ENCODE peak calls at places on chromosome 12, in nine cellular contexts. One of them, this sample, is unnamed.
A peak's percentile ranks its signal among the peaks of the same experiment; 100 is the strongest.

GRCh38 chr12:21989819-21990412 is 48.7 kb upstream of the ABCC9 start:
- DNase-seq in B cell: no peak
- DNase-seq in T-helper 1 cell: no peak
- DNase-seq in frontal cortex: no peak
- DNase-seq in fibroblast of the conjunctiva: peak; percentile 41
- DNase-seq in omental fat pad: no peak
- DNase-seq in transverse colon: no peak
- DNase-seq in progenitor cell of endocrine pancreas: no peak
- DNase-seq in stimulated activated CD4-positive, alpha-beta T cell treated with anti-CD3 and anti-CD28 coated beads, Interleukin-12 subunit alpha, Interleukin-12 subunit beta, amount 100 ng/mL, for 24 hours: no peak
- DNase-seq in this sample: no peak

GRCh38 chr12:6463858-6464257 is 6.6 kb downstream of the VAMP1 start:
- DNase-seq in B cell: no peak
- DNase-seq in T-helper 1 cell: no peak
- DNase-seq in frontal cortex: no peak
- DNase-seq in fibroblast of the conjunctiva: no peak
- DNase-seq in omental fat pad: no peak
- DNase-seq in transverse colon: no peak
- DNase-seq in progenitor cell of endocrine pancreas: no peak
- DNase-seq in stimulated activated CD4-positive, alpha-beta T cell treated with anti-CD3 and anti-CD28 coated beads, Interleukin-12 subunit alpha, Interleukin-12 subunit beta, amount 100 ng/mL, for 24 hours: no peak
- DNase-seq in this sample: no peak

GRCh38 chr12:120413901-120414695 is 23.8 kb upstream of the COX6A1 start:
- DNase-seq in B cell: no peak
- DNase-seq in T-helper 1 cell: no peak
- DNase-seq in frontal cortex: peak; percentile 28
- DNase-seq in fibroblast of the conjunctiva: no peak
- DNase-seq in omental fat pad: no peak
- DNase-seq in transverse colon: peak; percentile 55
- DNase-seq in progenitor cell of endocrine pancreas: no peak
- DNase-seq in stimulated activated CD4-positive, alpha-beta T cell treated with anti-CD3 and anti-CD28 coated beads, Interleukin-12 subunit alpha, Interleukin-12 subunit beta, amount 100 ng/mL, for 24 hours: no peak
- DNase-seq in this sample: no peak

GRCh38 chr12:104859144-104859543 is 98.9 kb downstream of the SLC41A2 start:
- DNase-seq in B cell: no peak
- DNase-seq in T-helper 1 cell: no peak
- DNase-seq in frontal cortex: no peak
- DNase-seq in fibroblast of the conjunctiva: no peak
- DNase-seq in omental fat pad: no peak
- DNase-seq in transverse colon: no peak
- DNase-seq in progenitor cell of endocrine pancreas: no peak
- DNase-seq in stimulated activated CD4-positive, alpha-beta T cell treated with anti-CD3 and anti-CD28 coated beads, Interleukin-12 subunit alpha, Interleukin-12 subunit beta, amount 100 ng/mL, for 24 hours: no peak
- DNase-seq in this sample: no peak

GRCh38 chr12:40325349-40325960 is 100.7 kb downstream of the LRRK2 start:
- DNase-seq in B cell: no peak
- DNase-seq in T-helper 1 cell: no peak
- DNase-seq in frontal cortex: no peak
- DNase-seq in fibroblast of the conjunctiva: no peak
- DNase-seq in omental fat pad: no peak
- DNase-seq in transverse colon: no peak
- DNase-seq in progenitor cell of endocrine pancreas: no peak
- DNase-seq in stimulated activated CD4-positive, alpha-beta T cell treated with anti-CD3 and anti-CD28 coated beads, Interleukin-12 subunit alpha, Interleukin-12 subunit beta, amount 100 ng/mL, for 24 hours: no peak
- DNase-seq in this sample: no peak

GRCh38 chr12:111841750-111842555 is at the start of gene MAPKAPK5:
- DNase-seq in B cell: peak; percentile 95
- DNase-seq in T-helper 1 cell: peak; percentile 91
- DNase-seq in frontal cortex: peak; percentile 97
- DNase-seq in fibroblast of the conjunctiva: peak; percentile 89
- DNase-seq in omental fat pad: peak; percentile 72
- DNase-seq in transverse colon: peak; percentile 96
- DNase-seq in progenitor cell of endocrine pancreas: peak; percentile 94
- DNase-seq in stimulated activated CD4-positive, alpha-beta T cell treated with anti-CD3 and anti-CD28 coated beads, Interleukin-12 subunit alpha, Interleukin-12 subunit beta, amount 100 ng/mL, for 24 hours: peak; percentile 97
- DNase-seq in this sample: peak; percentile 91

GRCh38 chr12:48350249-48351021 is at the start of gene ZNF641:
- DNase-seq in B cell: peak; percentile 89
- DNase-seq in T-helper 1 cell: peak; percentile 80
- DNase-seq in frontal cortex: peak; percentile 83
- DNase-seq in fibroblast of the conjunctiva: peak; percentile 32
- DNase-seq in omental fat pad: peak; percentile 46
- DNase-seq in transverse colon: peak; percentile 89
- DNase-seq in progenitor cell of endocrine pancreas: no peak
- DNase-seq in stimulated activated CD4-positive, alpha-beta T cell treated with anti-CD3 and anti-CD28 coated beads, Interleukin-12 subunit alpha, Interleukin-12 subunit beta, amount 100 ng/mL, for 24 hours: peak; percentile 56
- DNase-seq in this sample: peak; percentile 75

GRCh38 chr12:27076468-27076867 is 5.9 kb downstream of the C12orf71 start:
- DNase-seq in B cell: no peak
- DNase-seq in T-helper 1 cell: no peak
- DNase-seq in frontal cortex: no peak
- DNase-seq in fibroblast of the conjunctiva: no peak
- DNase-seq in omental fat pad: no peak
- DNase-seq in transverse colon: no peak
- DNase-seq in progenitor cell of endocrine pancreas: no peak
- DNase-seq in stimulated activated CD4-positive, alpha-beta T cell treated with anti-CD3 and anti-CD28 coated beads, Interleukin-12 subunit alpha, Interleukin-12 subunit beta, amount 100 ng/mL, for 24 hours: no peak
- DNase-seq in this sample: no peak

GRCh38 chr12:108856428-108857157 is 790 bp downstream of the SSH1 start:
- DNase-seq in B cell: no peak
- DNase-seq in T-helper 1 cell: peak; percentile 34
- DNase-seq in frontal cortex: no peak
- DNase-seq in fibroblast of the conjunctiva: no peak
- DNase-seq in omental fat pad: no peak
- DNase-seq in transverse colon: peak; percentile 81
- DNase-seq in progenitor cell of endocrine pancreas: no peak
- DNase-seq in stimulated activated CD4-positive, alpha-beta T cell treated with anti-CD3 and anti-CD28 coated beads, Interleukin-12 subunit alpha, Interleukin-12 subunit beta, amount 100 ng/mL, for 24 hours: peak; percentile 54
- DNase-seq in this sample: peak; percentile 42

GRCh38 chr12:105892362-105892910 is 246.3 kb downstream of the NUAK1 start:
- DNase-seq in B cell: no peak
- DNase-seq in T-helper 1 cell: no peak
- DNase-seq in frontal cortex: no peak
- DNase-seq in fibroblast of the conjunctiva: no peak
- DNase-seq in omental fat pad: no peak
- DNase-seq in transverse colon: no peak
- DNase-seq in progenitor cell of endocrine pancreas: no peak
- DNase-seq in stimulated activated CD4-positive, alpha-beta T cell treated with anti-CD3 and anti-CD28 coated beads, Interleukin-12 subunit alpha, Interleukin-12 subunit beta, amount 100 ng/mL, for 24 hours: no peak
- DNase-seq in this sample: no peak

GRCh38 chr12:104886418-104887401 is 71.4 kb downstream of the SLC41A2 start:
- DNase-seq in B cell: no peak
- DNase-seq in T-helper 1 cell: no peak
- DNase-seq in frontal cortex: no peak
- DNase-seq in fibroblast of the conjunctiva: peak; percentile 69
- DNase-seq in omental fat pad: no peak
- DNase-seq in transverse colon: no peak
- DNase-seq in progenitor cell of endocrine pancreas: no peak
- DNase-seq in stimulated activated CD4-positive, alpha-beta T cell treated with anti-CD3 and anti-CD28 coated beads, Interleukin-12 subunit alpha, Interleukin-12 subunit beta, amount 100 ng/mL, for 24 hours: no peak
- DNase-seq in this sample: no peak

GRCh38 chr12:6038160-6038559 is 86.3 kb downstream of the VWF start:
- DNase-seq in B cell: no peak
- DNase-seq in T-helper 1 cell: no peak
- DNase-seq in frontal cortex: no peak
- DNase-seq in fibroblast of the conjunctiva: peak; percentile 60
- DNase-seq in omental fat pad: no peak
- DNase-seq in transverse colon: peak; percentile 59
- DNase-seq in progenitor cell of endocrine pancreas: peak; percentile 61
- DNase-seq in stimulated activated CD4-positive, alpha-beta T cell treated with anti-CD3 and anti-CD28 coated beads, Interleukin-12 subunit alpha, Interleukin-12 subunit beta, amount 100 ng/mL, for 24 hours: peak; percentile 33
- DNase-seq in this sample: no peak

GRCh38 chr12:21476949-21477348 is 24.5 kb downstream of the RECQL start:
- DNase-seq in B cell: no peak
- DNase-seq in T-helper 1 cell: no peak
- DNase-seq in frontal cortex: no peak
- DNase-seq in fibroblast of the conjunctiva: peak; percentile 26
- DNase-seq in omental fat pad: no peak
- DNase-seq in transverse colon: no peak
- DNase-seq in progenitor cell of endocrine pancreas: no peak
- DNase-seq in stimulated activated CD4-positive, alpha-beta T cell treated with anti-CD3 and anti-CD28 coated beads, Interleukin-12 subunit alpha, Interleukin-12 subunit beta, amount 100 ng/mL, for 24 hours: no peak
- DNase-seq in this sample: no peak

GRCh38 chr12:59737725-59738463 is 142.1 kb downstream of the SLC16A7 start:
- DNase-seq in B cell: no peak
- DNase-seq in T-helper 1 cell: no peak
- DNase-seq in frontal cortex: no peak
- DNase-seq in fibroblast of the conjunctiva: peak; percentile 53
- DNase-seq in omental fat pad: no peak
- DNase-seq in transverse colon: no peak
- DNase-seq in progenitor cell of endocrine pancreas: no peak
- DNase-seq in stimulated activated CD4-positive, alpha-beta T cell treated with anti-CD3 and anti-CD28 coated beads, Interleukin-12 subunit alpha, Interleukin-12 subunit beta, amount 100 ng/mL, for 24 hours: no peak
- DNase-seq in this sample: no peak

GRCh38 chr12:42372154-42372791 is 46.3 kb downstream of the PPHLN1 start:
- DNase-seq in B cell: peak; percentile 32
- DNase-seq in T-helper 1 cell: no peak
- DNase-seq in frontal cortex: no peak
- DNase-seq in fibroblast of the conjunctiva: peak; percentile 22
- DNase-seq in omental fat pad: no peak
- DNase-seq in transverse colon: no peak
- DNase-seq in progenitor cell of endocrine pancreas: no peak
- DNase-seq in stimulated activated CD4-positive, alpha-beta T cell treated with anti-CD3 and anti-CD28 coated beads, Interleukin-12 subunit alpha, Interleukin-12 subunit beta, amount 100 ng/mL, for 24 hours: no peak
- DNase-seq in this sample: peak; percentile 73

GRCh38 chr12:6899837-6900519 is 4.6 kb upstream of the LRRC23 start:
- DNase-seq in B cell: no peak
- DNase-seq in T-helper 1 cell: no peak
- DNase-seq in frontal cortex: no peak
- DNase-seq in fibroblast of the conjunctiva: no peak
- DNase-seq in omental fat pad: no peak
- DNase-seq in transverse colon: peak; percentile 85
- DNase-seq in progenitor cell of endocrine pancreas: no peak
- DNase-seq in stimulated activated CD4-positive, alpha-beta T cell treated with anti-CD3 and anti-CD28 coated beads, Interleukin-12 subunit alpha, Interleukin-12 subunit beta, amount 100 ng/mL, for 24 hours: no peak
- DNase-seq in this sample: no peak

GRCh38 chr12:11695321-11695720 is 45.8 kb downstream of the ETV6 start:
- DNase-seq in B cell: no peak
- DNase-seq in T-helper 1 cell: no peak
- DNase-seq in frontal cortex: no peak
- DNase-seq in fibroblast of the conjunctiva: no peak
- DNase-seq in omental fat pad: no peak
- DNase-seq in transverse colon: no peak
- DNase-seq in progenitor cell of endocrine pancreas: no peak
- DNase-seq in stimulated activated CD4-positive, alpha-beta T cell treated with anti-CD3 and anti-CD28 coated beads, Interleukin-12 subunit alpha, Interleukin-12 subunit beta, amount 100 ng/mL, for 24 hours: no peak
- DNase-seq in this sample: no peak

GRCh38 chr12:88935856-88936255 is 355.6 kb upstream of the KITLG start:
- DNase-seq in B cell: no peak
- DNase-seq in T-helper 1 cell: no peak
- DNase-seq in frontal cortex: no peak
- DNase-seq in fibroblast of the conjunctiva: no peak
- DNase-seq in omental fat pad: no peak
- DNase-seq in transverse colon: no peak
- DNase-seq in progenitor cell of endocrine pancreas: no peak
- DNase-seq in stimulated activated CD4-positive, alpha-beta T cell treated with anti-CD3 and anti-CD28 coated beads, Interleukin-12 subunit alpha, Interleukin-12 subunit beta, amount 100 ng/mL, for 24 hours: no peak
- DNase-seq in this sample: no peak

GRCh38 chr12:34402899-34403705 is 380.8 kb downstream of the ALG10 start:
- DNase-seq in B cell: no peak
- DNase-seq in T-helper 1 cell: peak; percentile 5
- DNase-seq in frontal cortex: no peak
- DNase-seq in fibroblast of the conjunctiva: no peak
- DNase-seq in omental fat pad: no peak
- DNase-seq in transverse colon: peak; percentile 3
- DNase-seq in progenitor cell of endocrine pancreas: peak; percentile 10
- DNase-seq in stimulated activated CD4-positive, alpha-beta T cell treated with anti-CD3 and anti-CD28 coated beads, Interleukin-12 subunit alpha, Interleukin-12 subunit beta, amount 100 ng/mL, for 24 hours: no peak
- DNase-seq in this sample: no peak

GRCh38 chr12:127083028-127083949 is 1183.7 kb upstream of the TMEM132C start:
- DNase-seq in B cell: no peak
- DNase-seq in T-helper 1 cell: no peak
- DNase-seq in frontal cortex: peak; percentile 29
- DNase-seq in fibroblast of the conjunctiva: peak; percentile 72
- DNase-seq in omental fat pad: no peak
- DNase-seq in transverse colon: no peak
- DNase-seq in progenitor cell of endocrine pancreas: no peak
- DNase-seq in stimulated activated CD4-positive, alpha-beta T cell treated with anti-CD3 and anti-CD28 coated beads, Interleukin-12 subunit alpha, Interleukin-12 subunit beta, amount 100 ng/mL, for 24 hours: no peak
- DNase-seq in this sample: peak; percentile 30

GRCh38 chr12:12705833-12706520 is 10.0 kb upstream of the GPR19 start:
- DNase-seq in B cell: no peak
- DNase-seq in T-helper 1 cell: peak; percentile 39
- DNase-seq in frontal cortex: no peak
- DNase-seq in fibroblast of the conjunctiva: no peak
- DNase-seq in omental fat pad: no peak
- DNase-seq in transverse colon: peak; percentile 52
- DNase-seq in progenitor cell of endocrine pancreas: no peak
- DNase-seq in stimulated activated CD4-positive, alpha-beta T cell treated with anti-CD3 and anti-CD28 coated beads, Interleukin-12 subunit alpha, Interleukin-12 subunit beta, amount 100 ng/mL, for 24 hours: no peak
- DNase-seq in this sample: no peak

GRCh38 chr12:51955702-51956101 is 4.2 kb downstream of the ACVR1B start:
- DNase-seq in B cell: no peak
- DNase-seq in T-helper 1 cell: no peak
- DNase-seq in frontal cortex: no peak
- DNase-seq in fibroblast of the conjunctiva: no peak
- DNase-seq in omental fat pad: no peak
- DNase-seq in transverse colon: no peak
- DNase-seq in progenitor cell of endocrine pancreas: no peak
- DNase-seq in stimulated activated CD4-positive, alpha-beta T cell treated with anti-CD3 and anti-CD28 coated beads, Interleukin-12 subunit alpha, Interleukin-12 subunit beta, amount 100 ng/mL, for 24 hours: no peak
- DNase-seq in this sample: no peak

GRCh38 chr12:130164931-130165330 is 2.7 kb downstream of the FZD10 start:
- DNase-seq in B cell: no peak
- DNase-seq in T-helper 1 cell: no peak
- DNase-seq in frontal cortex: no peak
- DNase-seq in fibroblast of the conjunctiva: no peak
- DNase-seq in omental fat pad: no peak
- DNase-seq in transverse colon: no peak
- DNase-seq in progenitor cell of endocrine pancreas: no peak
- DNase-seq in stimulated activated CD4-positive, alpha-beta T cell treated with anti-CD3 and anti-CD28 coated beads, Interleukin-12 subunit alpha, Interleukin-12 subunit beta, amount 100 ng/mL, for 24 hours: no peak
- DNase-seq in this sample: no peak

GRCh38 chr12:75856228-75856627 is 175.3 kb downstream of the PHLDA1 start:
- DNase-seq in B cell: no peak
- DNase-seq in T-helper 1 cell: no peak
- DNase-seq in frontal cortex: no peak
- DNase-seq in fibroblast of the conjunctiva: no peak
- DNase-seq in omental fat pad: no peak
- DNase-seq in transverse colon: no peak
- DNase-seq in progenitor cell of endocrine pancreas: no peak
- DNase-seq in stimulated activated CD4-positive, alpha-beta T cell treated with anti-CD3 and anti-CD28 coated beads, Interleukin-12 subunit alpha, Interleukin-12 subunit beta, amount 100 ng/mL, for 24 hours: no peak
- DNase-seq in this sample: no peak

GRCh38 chr12:31002999-31003398 is 70.7 kb upstream of the DDX11 start:
- DNase-seq in B cell: no peak
- DNase-seq in T-helper 1 cell: no peak
- DNase-seq in frontal cortex: no peak
- DNase-seq in fibroblast of the conjunctiva: no peak
- DNase-seq in omental fat pad: no peak
- DNase-seq in transverse colon: no peak
- DNase-seq in progenitor cell of endocrine pancreas: no peak
- DNase-seq in stimulated activated CD4-positive, alpha-beta T cell treated with anti-CD3 and anti-CD28 coated beads, Interleukin-12 subunit alpha, Interleukin-12 subunit beta, amount 100 ng/mL, for 24 hours: no peak
- DNase-seq in this sample: no peak

GRCh38 chr12:33653362-33653761 is 213.7 kb upstream of the SYT10 start:
- DNase-seq in B cell: no peak
- DNase-seq in T-helper 1 cell: no peak
- DNase-seq in frontal cortex: no peak
- DNase-seq in fibroblast of the conjunctiva: no peak
- DNase-seq in omental fat pad: no peak
- DNase-seq in transverse colon: no peak
- DNase-seq in progenitor cell of endocrine pancreas: no peak
- DNase-seq in stimulated activated CD4-positive, alpha-beta T cell treated with anti-CD3 and anti-CD28 coated beads, Interleukin-12 subunit alpha, Interleukin-12 subunit beta, amount 100 ng/mL, for 24 hours: no peak
- DNase-seq in this sample: no peak

GRCh38 chr12:89880695-89881350 is 172.2 kb upstream of the ATP2B1 start:
- DNase-seq in B cell: peak; percentile 72
- DNase-seq in T-helper 1 cell: no peak
- DNase-seq in frontal cortex: no peak
- DNase-seq in fibroblast of the conjunctiva: no peak
- DNase-seq in omental fat pad: no peak
- DNase-seq in transverse colon: peak; percentile 31
- DNase-seq in progenitor cell of endocrine pancreas: no peak
- DNase-seq in stimulated activated CD4-positive, alpha-beta T cell treated with anti-CD3 and anti-CD28 coated beads, Interleukin-12 subunit alpha, Interleukin-12 subunit beta, amount 100 ng/mL, for 24 hours: no peak
- DNase-seq in this sample: no peak

GRCh38 chr12:66979270-66979669 is 289.9 kb upstream of the CAND1 start:
- DNase-seq in B cell: no peak
- DNase-seq in T-helper 1 cell: no peak
- DNase-seq in frontal cortex: no peak
- DNase-seq in fibroblast of the conjunctiva: no peak
- DNase-seq in omental fat pad: no peak
- DNase-seq in transverse colon: no peak
- DNase-seq in progenitor cell of endocrine pancreas: no peak
- DNase-seq in stimulated activated CD4-positive, alpha-beta T cell treated with anti-CD3 and anti-CD28 coated beads, Interleukin-12 subunit alpha, Interleukin-12 subunit beta, amount 100 ng/mL, for 24 hours: no peak
- DNase-seq in this sample: no peak

GRCh38 chr12:49689236-49689635 is 18.0 kb downstream of the FMNL3 start:
- DNase-seq in B cell: no peak
- DNase-seq in T-helper 1 cell: no peak
- DNase-seq in frontal cortex: no peak
- DNase-seq in fibroblast of the conjunctiva: no peak
- DNase-seq in omental fat pad: no peak
- DNase-seq in transverse colon: no peak
- DNase-seq in progenitor cell of endocrine pancreas: no peak
- DNase-seq in stimulated activated CD4-positive, alpha-beta T cell treated with anti-CD3 and anti-CD28 coated beads, Interleukin-12 subunit alpha, Interleukin-12 subunit beta, amount 100 ng/mL, for 24 hours: no peak
- DNase-seq in this sample: no peak

GRCh38 chr12:116133149-116133548 is 144.3 kb downstream of the MED13L start:
- DNase-seq in B cell: no peak
- DNase-seq in T-helper 1 cell: no peak
- DNase-seq in frontal cortex: no peak
- DNase-seq in fibroblast of the conjunctiva: no peak
- DNase-seq in omental fat pad: no peak
- DNase-seq in transverse colon: no peak
- DNase-seq in progenitor cell of endocrine pancreas: no peak
- DNase-seq in stimulated activated CD4-positive, alpha-beta T cell treated with anti-CD3 and anti-CD28 coated beads, Interleukin-12 subunit alpha, Interleukin-12 subunit beta, amount 100 ng/mL, for 24 hours: no peak
- DNase-seq in this sample: no peak

GRCh38 chr12:108642269-108642870 is 8.7 kb upstream of the SELPLG start:
- DNase-seq in B cell: no peak
- DNase-seq in T-helper 1 cell: no peak
- DNase-seq in frontal cortex: no peak
- DNase-seq in fibroblast of the conjunctiva: no peak
- DNase-seq in omental fat pad: no peak
- DNase-seq in transverse colon: no peak
- DNase-seq in progenitor cell of endocrine pancreas: no peak
- DNase-seq in stimulated activated CD4-positive, alpha-beta T cell treated with anti-CD3 and anti-CD28 coated beads, Interleukin-12 subunit alpha, Interleukin-12 subunit beta, amount 100 ng/mL, for 24 hours: no peak
- DNase-seq in this sample: no peak

This sample was measured in hippocampal formation.